ENCODE peak calls at places on chromosomes 4 and X, in six cellular contexts. D is lower leg skin, R is stomach, L is omental fat pad, O is AG04450, U is retina. B is an unnamed sample.

GRCh38 chr4:186622788-186623464 is 67.6 kb upstream of the MTNR1A start:
- DNase-seq in D (no peak), R (no peak), L (no peak), O (no peak), U (no peak), B (no peak)

GRCh38 chr4:183659919-183660318 is 826 bp downstream of the TRAPPC11 start:
- DNase-seq in D (no peak), R (no peak), L (no peak), O (no peak), U (no peak), B (no peak)

GRCh38 chr4:116959045-116959444 is 126.3 kb downstream of the TRAM1L1 start:
- DNase-seq in D (no peak), R (no peak), L (no peak), O (no peak), U (no peak), B (no peak)

GRCh38 chr4:175339100-175339707 is 421.0 kb downstream of the ADAM29 start:
- DNase-seq in D (no peak), R (no peak), L (no peak), O (no peak), U (no peak), B (no peak)

GRCh38 chrX:39331062-39331704 is 529.9 kb downstream of the MID1IP1 start:
- DNase-seq in D (no peak), R (no peak), L (no peak), O (no peak), U (no peak), B (no peak)

GRCh38 chrX:132568291-132568690 is 79.5 kb upstream of the MBNL3 start:
- DNase-seq in D (no peak), R (no peak), L (no peak), O (no peak), U (no peak), B (no peak)

GRCh38 chr4:81988178-81988577 is 385.6 kb downstream of the HNRNPD start:
- DNase-seq in D (no peak), R (no peak), L (no peak), O (no peak), U (no peak), B (no peak)

GRCh38 chr4:119656986-119657635 is 28.5 kb upstream of the PDE5A start:
- DNase-seq in D (no peak), R (no peak), L (no peak), O (no peak), U (no peak), B (no peak)

GRCh38 chr4:11748169-11748872 is 319.6 kb upstream of the HS3ST1 start:
- DNase-seq in D (no peak), R (no peak), L (no peak), O (peak), U (peak), B (no peak)

GRCh38 chrX:112832481-112833095 is 8.0 kb downstream of the AMOT start:
- DNase-seq in D (no peak), R (peak), L (no peak), O (no peak), U (no peak), B (no peak)

GRCh38 chr4:83022724-83023427 is 12.1 kb upstream of the COPS4 start:
- DNase-seq in D (no peak), R (no peak), L (no peak), O (no peak), U (no peak), B (no peak)

GRCh38 chr4:38091636-38092035 is 131.4 kb downstream of the PTTG2 start:
- DNase-seq in D (no peak), R (no peak), L (no peak), O (peak), U (no peak), B (no peak)

GRCh38 chrX:7115557-7115956 is 32.0 kb upstream of the STS start:
- DNase-seq in D (no peak), R (no peak), L (no peak), O (no peak), U (peak), B (no peak)

GRCh38 chr4:163534056-163534455 is 39.6 kb downstream of the TMA16 start:
- DNase-seq in D (no peak), R (no peak), L (no peak), O (no peak), U (no peak), B (no peak)

GRCh38 chr4:3346146-3346545 is 53.3 kb downstream of the RGS12 start:
- DNase-seq in D (no peak), R (peak), L (no peak), O (peak), U (no peak), B (peak)

GRCh38 chrX:123976671-123977316 is 15.3 kb downstream of the STAG2 start:
- DNase-seq in D (no peak), R (no peak), L (no peak), O (no peak), U (no peak), B (no peak)

GRCh38 chrX:38774249-38774648 is 27.0 kb upstream of the MID1IP1 start:
- DNase-seq in D (no peak), R (no peak), L (no peak), O (no peak), U (no peak), B (no peak)

GRCh38 chr4:7799306-7799705 is 140.4 kb downstream of the AFAP1 start:
- DNase-seq in D (no peak), R (no peak), L (no peak), O (no peak), U (no peak), B (no peak)

GRCh38 chr4:95929448-95930064 is 89.7 kb downstream of the PDHA2 start:
- DNase-seq in D (no peak), R (no peak), L (no peak), O (no peak), U (no peak), B (peak)

GRCh38 chr4:8910822-8911310 is 39.2 kb upstream of the HMX1 start:
- DNase-seq in D (peak), R (peak), L (no peak), O (no peak), U (no peak), B (no peak)

GRCh38 chrX:123274796-123275195 is 90.7 kb downstream of the GRIA3 start:
- DNase-seq in D (no peak), R (no peak), L (no peak), O (no peak), U (no peak), B (no peak)

GRCh38 chrX:102720237-102721168 is at the start of gene GPRASP3:
- DNase-seq in D (peak), R (peak), L (peak), O (peak), U (peak), B (peak)

GRCh38 chr4:187157380-187157958 is 433.8 kb upstream of the FAT1 start:
- DNase-seq in D (no peak), R (no peak), L (no peak), O (no peak), U (no peak), B (no peak)

GRCh38 chrX:74537011-74537390 is 77.4 kb downstream of the RLIM start:
- DNase-seq in D (no peak), R (no peak), L (peak), O (no peak), U (no peak), B (no peak)

GRCh38 chr4:78596111-78596742 is 44.7 kb downstream of the ANXA3 start:
- DNase-seq in D (no peak), R (peak), L (no peak), O (no peak), U (no peak), B (no peak)

GRCh38 chr4:141102367-141102766 is 30.9 kb downstream of the RNF150 start:
- DNase-seq in D (no peak), R (no peak), L (no peak), O (no peak), U (no peak), B (no peak)

GRCh38 chr4:76147454-76148141 is 599 bp downstream of the NUP54 start:
- DNase-seq in D (peak), R (peak), L (peak), O (peak), U (no peak), B (peak)